ENCODE peak calls at places on chromosomes 3 and 15, in eight cellular contexts. D, G, M, W, R, Q, Z and U are unnamed samples.

GRCh38 chr15:101523560-101523940 is 34.0 kb upstream of the PCSK6 start:
- DNase-seq in D (no peak), G (no peak), M (no peak), W (no peak), R (no peak), Q (no peak), Z (no peak), U (no peak)

GRCh38 chr3:161548301-161548700 is 51.7 kb downstream of the OTOL1 start:
- DNase-seq in D (no peak), G (no peak), M (no peak), W (no peak), R (no peak), Q (peak; percentile 17), Z (peak; percentile 26), U (no peak)

GRCh38 chr3:46923559-46924350 is 46.2 kb downstream of the PTH1R start:
- DNase-seq in D (peak; percentile 69), G (peak; percentile 65), M (peak; percentile 38), W (peak; percentile 55), R (no peak), Q (peak; percentile 38), Z (peak; percentile 32), U (peak; percentile 59)

GRCh38 chr15:63466378-63467192 is 37.8 kb upstream of the USP3 start:
- DNase-seq in D (peak; percentile 34), G (no peak), M (peak; percentile 69), W (peak; percentile 53), R (peak; percentile 51), Q (peak; percentile 72), Z (peak; percentile 70), U (peak; percentile 68)

GRCh38 chr3:190286014-190286413 is 36.2 kb downstream of the CLDN1 start:
- DNase-seq in D (no peak), G (no peak), M (no peak), W (no peak), R (no peak), Q (no peak), Z (no peak), U (no peak)

GRCh38 chr3:183638092-183638644 is 2.7 kb downstream of the KLHL24 start:
- DNase-seq in D (no peak), G (no peak), M (no peak), W (no peak), R (no peak), Q (peak; percentile 36), Z (no peak), U (no peak)

GRCh38 chr15:100726070-100726420 is 123.7 kb downstream of the ASB7 start:
- DNase-seq in D (no peak), G (no peak), M (no peak), W (no peak), R (no peak), Q (no peak), Z (no peak), U (no peak)

GRCh38 chr15:81215531-81215930 is 18.9 kb downstream of the IL16 start:
- DNase-seq in D (no peak), G (no peak), M (no peak), W (no peak), R (no peak), Q (no peak), Z (no peak), U (no peak)

GRCh38 chr3:171393032-171393744 is 67.0 kb downstream of the TNIK start:
- DNase-seq in D (peak; percentile 42), G (no peak), M (no peak), W (no peak), R (no peak), Q (peak; percentile 64), Z (peak; percentile 54), U (no peak)

GRCh38 chr3:135637033-135637432 is 328.5 kb upstream of the PPP2R3A start:
- DNase-seq in D (no peak), G (no peak), M (no peak), W (no peak), R (no peak), Q (no peak), Z (no peak), U (no peak)

GRCh38 chr15:67520976-67521769 is at the start of gene C15orf61:
- DNase-seq in D (peak; percentile 72), G (peak; percentile 93), M (peak; percentile 98), W (peak; percentile 93), R (peak; percentile 85), Q (peak; percentile 80), Z (peak; percentile 72), U (peak; percentile 88)

GRCh38 chr15:40743921-40744809 is 10.9 kb downstream of the RMDN3 start:
- DNase-seq in D (no peak), G (peak; percentile 52), M (no peak), W (peak; percentile 47), R (no peak), Q (peak; percentile 82), Z (peak; percentile 18), U (peak; percentile 85)

GRCh38 chr3:137409584-137409983 is 354.5 kb upstream of the SOX14 start:
- DNase-seq in D (no peak), G (no peak), M (no peak), W (no peak), R (no peak), Q (no peak), Z (no peak), U (no peak)

GRCh38 chr3:187986514-187986934 is 167.4 kb upstream of the LPP start:
- DNase-seq in D (no peak), G (no peak), M (peak; percentile 47), W (no peak), R (no peak), Q (peak; percentile 75), Z (peak; percentile 87), U (peak; percentile 64)

GRCh38 chr15:71237456-71238188 is 122.4 kb downstream of the THSD4 start:
- DNase-seq in D (no peak), G (peak; percentile 89), M (no peak), W (no peak), R (peak; percentile 35), Q (peak; percentile 78), Z (peak; percentile 91), U (no peak)

GRCh38 chr15:84598993-84599392 is 1.8 kb upstream of the ZSCAN2 start:
- DNase-seq in D (peak; percentile 59), G (no peak), M (peak; percentile 72), W (peak; percentile 65), R (peak; percentile 63), Q (peak; percentile 72), Z (peak; percentile 56), U (peak; percentile 51)

GRCh38 chr3:124492824-124493223 is 237.4 kb upstream of the UMPS start:
- DNase-seq in D (peak; percentile 58), G (peak; percentile 83), M (peak; percentile 84), W (peak; percentile 68), R (peak; percentile 49), Q (peak; percentile 14), Z (peak; percentile 37), U (peak; percentile 27)

GRCh38 chr3:86995537-86995936 is 4.6 kb upstream of the VGLL3 start:
- DNase-seq in D (no peak), G (no peak), M (no peak), W (no peak), R (no peak), Q (peak; percentile 90), Z (peak; percentile 86), U (no peak)

GRCh38 chr15:51830279-51830806 is 890 bp downstream of the TMOD3 start:
- DNase-seq in D (no peak), G (no peak), M (no peak), W (no peak), R (peak; percentile 38), Q (peak; percentile 80), Z (peak; percentile 79), U (no peak)

GRCh38 chr3:9007213-9007612 is 43.9 kb upstream of the RAD18 start:
- DNase-seq in D (no peak), G (no peak), M (no peak), W (no peak), R (no peak), Q (no peak), Z (no peak), U (no peak)

GRCh38 chr3:126197854-126198584 is 17.6 kb upstream of the ALDH1L1 start:
- DNase-seq in D (peak; percentile 80), G (no peak), M (peak; percentile 89), W (peak; percentile 66), R (peak; percentile 86), Q (peak; percentile 65), Z (peak; percentile 56), U (peak; percentile 77)

GRCh38 chr3:42980909-42981308 is 1.8 kb downstream of the GASK1A start:
- DNase-seq in D (no peak), G (no peak), M (no peak), W (no peak), R (no peak), Q (no peak), Z (no peak), U (no peak)

GRCh38 chr3:157443873-157444770 is 7.5 kb downstream of the PTX3 start:
- DNase-seq in D (no peak), G (no peak), M (no peak), W (no peak), R (no peak), Q (peak; percentile 87), Z (no peak), U (no peak)

GRCh38 chr3:157445897-157446296 is 9.2 kb downstream of the PTX3 start:
- DNase-seq in D (no peak), G (no peak), M (no peak), W (no peak), R (no peak), Q (peak; percentile 94), Z (no peak), U (no peak)

GRCh38 chr3:157442729-157443128 is 6.1 kb downstream of the PTX3 start:
- DNase-seq in D (no peak), G (no peak), M (no peak), W (no peak), R (no peak), Q (peak; percentile 75), Z (no peak), U (no peak)

GRCh38 chr3:157444789-157445188 is 8.1 kb downstream of the PTX3 start:
- DNase-seq in D (no peak), G (no peak), M (no peak), W (no peak), R (no peak), Q (no peak), Z (no peak), U (no peak)

GRCh38 chr3:157447026-157447694 is 10.5 kb downstream of the PTX3 start:
- DNase-seq in D (no peak), G (no peak), M (peak; percentile 17), W (no peak), R (no peak), Q (peak; percentile 81), Z (peak; percentile 64), U (no peak)
- TF ChIP-seq CTCF in D (no peak), G (no peak), M (peak; percentile 54), W (peak; percentile 36), R (no peak), Q (peak; percentile 82), Z (peak; percentile 87), U (no peak)

GRCh38 chr15:59996498-59997041 is 7.5 kb upstream of the FOXB1 start:
- DNase-seq in D (peak; percentile 56), G (no peak), M (no peak), W (no peak), R (no peak), Q (no peak), Z (no peak), U (peak; percentile 45)
- TF ChIP-seq CTCF in D (no peak), G (no peak), M (no peak), W (no peak), R (no peak), Q (no peak), Z (no peak), U (no peak)

GRCh38 chr15:46280753-46281521 is 646.1 kb downstream of the SQOR start:
- DNase-seq in D (peak; percentile 40), G (no peak), M (peak; percentile 33), W (peak; percentile 41), R (no peak), Q (no peak), Z (no peak), U (no peak)
- TF ChIP-seq CTCF in D (no peak), G (no peak), M (no peak), W (peak; percentile 41), R (no peak), Q (no peak), Z (no peak), U (no peak)

GRCh38 chr15:38463893-38464292 is 10.0 kb downstream of the FAM98B start:
- DNase-seq in D (no peak), G (no peak), M (no peak), W (no peak), R (no peak), Q (no peak), Z (no peak), U (no peak)
- TF ChIP-seq CTCF in D (no peak), G (no peak), M (no peak), W (no peak), R (no peak), Q (no peak), Z (no peak), U (no peak)